ENCODE peak calls at places on chromosomes 16 and 17, in seven cellular contexts. W is tibial artery; P is right atrium auricular region; X is stimulated activated CD8-positive, alpha-beta memory T cell treated with anti-CD3 and anti-CD28 coated beads, Interleukin-15, amount 100 ng/mL, for 1 hour; E is RPMI7951; I is activated gamma-delta T cell treated with Interleukin-2 at 50 U/mL for 16 hours; Y is skeletal muscle cell. A is an unnamed sample.

GRCh38 chr17:2484876-2485275 is 26.8 kb downstream of the METTL16 start:
- DNase-seq in P (no peak), I (no peak), W (no peak), X (no peak), Y (no peak), E (no peak), A (no peak)

GRCh38 chr16:75262104-75262799 is 10.8 kb upstream of the BCAR1 start:
- DNase-seq in I (no peak), P (no peak), W (no peak), Y (no peak), E (peak), X (no peak), A (no peak)

GRCh38 chr16:76125871-76126270 is 151.3 kb upstream of the CNTNAP4 start:
- DNase-seq in Y (no peak), E (no peak), P (no peak), I (no peak), X (no peak), W (no peak), A (no peak)

GRCh38 chr16:4064950-4065352 is 51.3 kb downstream of the ADCY9 start:
- DNase-seq in I (peak), Y (no peak), X (no peak), P (no peak), W (no peak), E (no peak), A (no peak)

GRCh38 chr16:56272495-56272894 is 81.2 kb downstream of the GNAO1 start:
- DNase-seq in Y (no peak), I (no peak), E (no peak), W (no peak), P (no peak), X (no peak), A (no peak)

GRCh38 chr16:22217890-22218730 is 12.0 kb downstream of the EEF2K start:
- DNase-seq in I (no peak), Y (no peak), X (no peak), W (peak), E (no peak), P (no peak), A (no peak)

GRCh38 chr17:80791758-80792284 is 199.8 kb upstream of the CHMP6 start:
- DNase-seq in I (no peak), E (peak), X (no peak), Y (peak), W (peak), P (peak), A (no peak)

GRCh38 chr17:19304209-19304608 is 58.3 kb downstream of the B9D1 start:
- DNase-seq in P (peak), I (no peak), X (no peak), W (peak), Y (no peak), E (peak), A (no peak)

GRCh38 chr16:89193021-89193575 is 7.2 kb downstream of the SLC22A31 start:
- DNase-seq in E (no peak), I (no peak), Y (peak), W (no peak), P (no peak), X (no peak), A (no peak)

GRCh38 chr17:37614391-37614790 is 5.2 kb upstream of the SYNRG start:
- DNase-seq in X (no peak), Y (peak), P (no peak), E (peak), I (no peak), W (no peak), A (no peak)

GRCh38 chr17:2343421-2343820 is 6.1 kb downstream of the SGSM2 start:
- DNase-seq in X (no peak), P (no peak), Y (no peak), I (no peak), E (no peak), W (no peak), A (no peak)

GRCh38 chr17:13140750-13141149 is 122.9 kb upstream of the ELAC2 start:
- DNase-seq in W (no peak), Y (no peak), I (no peak), E (peak), P (no peak), X (no peak), A (no peak)

GRCh38 chr16:4011225-4011939 is 104.9 kb downstream of the ADCY9 start:
- DNase-seq in E (no peak), I (no peak), P (no peak), Y (no peak), X (no peak), W (no peak), A (no peak)

GRCh38 chr16:81170824-81171223 is 67.7 kb upstream of the BCO1 start:
- DNase-seq in P (no peak), I (no peak), W (no peak), E (no peak), Y (no peak), X (no peak), A (no peak)

GRCh38 chr16:56226187-56226586 is 34.9 kb downstream of the GNAO1 start:
- DNase-seq in Y (no peak), P (peak), E (peak), I (no peak), W (peak), X (no peak), A (no peak)

GRCh38 chr16:9885876-9886275 is 296.4 kb downstream of the GRIN2A start:
- DNase-seq in I (no peak), P (no peak), X (no peak), W (no peak), E (no peak), Y (no peak), A (no peak)